ENCODE peak calls at places on chromosomes 1 and 21, in four cellular contexts. D, K, Y and C are unnamed samples.

GRCh38 chr1:84936116-84936810 is 43.3 kb upstream of the LPAR3 start:
- DNase-seq in D (no peak), K (no peak), Y (peak; percentile 68), C (no peak)

GRCh38 chr1:153537376-153537730 is 1.6 kb upstream of the S100A6 start:
- DNase-seq in D (no peak), K (no peak), Y (no peak), C (no peak)

GRCh38 chr1:204435246-204435885 is 23.7 kb upstream of the PPP1R15B start:
- DNase-seq in D (no peak), K (no peak), Y (no peak), C (no peak)

GRCh38 chr1:22967833-22968232 is 4.8 kb downstream of the LACTBL1 start:
- DNase-seq in D (no peak), K (no peak), Y (no peak), C (no peak)

GRCh38 chr1:222347627-222348026 is 200.3 kb downstream of the HHIPL2 start:
- DNase-seq in D (no peak), K (no peak), Y (no peak), C (no peak)

GRCh38 chr1:213820362-213821149 is 167.2 kb upstream of the PROX1 start:
- DNase-seq in D (no peak), K (no peak), Y (no peak), C (no peak)

GRCh38 chr1:1889847-1890505 is 911 bp downstream of the GNB1 start:
- DNase-seq in D (peak; percentile 47), K (peak; percentile 70), Y (no peak), C (peak; percentile 87)

GRCh38 chr1:48966583-48966982 is 189.9 kb upstream of the BEND5 start:
- DNase-seq in D (no peak), K (no peak), Y (no peak), C (no peak)

GRCh38 chr1:36561365-36561731 is 78.6 kb upstream of the CSF3R start:
- DNase-seq in D (no peak), K (no peak), Y (no peak), C (no peak)

GRCh38 chr1:70907563-70908310 is 139.9 kb downstream of the PTGER3 start:
- DNase-seq in D (no peak), K (no peak), Y (no peak), C (no peak)

GRCh38 chr1:119715542-119715941 is 3.8 kb downstream of the PHGDH start:
- DNase-seq in D (no peak), K (no peak), Y (no peak), C (no peak)

GRCh38 chr1:214018605-214019268 is 31.0 kb downstream of the PROX1 start:
- DNase-seq in D (no peak), K (no peak), Y (no peak), C (no peak)

GRCh38 chr1:36352910-36353878 is 29.7 kb upstream of the EVA1B start:
- DNase-seq in D (peak; percentile 54), K (no peak), Y (no peak), C (peak; percentile 51)

GRCh38 chr1:184329962-184330868 is 56.6 kb upstream of the C1orf21 start:
- DNase-seq in D (no peak), K (no peak), Y (no peak), C (no peak)

GRCh38 chr1:47485817-47486216 is 48.0 kb downstream of the FOXD2 start:
- DNase-seq in D (no peak), K (no peak), Y (no peak), C (no peak)

GRCh38 chr1:73611681-73612080 is 586.3 kb downstream of the LRRIQ3 start:
- DNase-seq in D (no peak), K (no peak), Y (no peak), C (no peak)

GRCh38 chr1:63329621-63330330 is 7.4 kb downstream of the FOXD3 start:
- DNase-seq in D (no peak), K (no peak), Y (no peak), C (no peak)

GRCh38 chr1:184482113-184482512 is 95.3 kb downstream of the C1orf21 start:
- DNase-seq in D (peak; percentile 76), K (peak; percentile 44), Y (no peak), C (no peak)

GRCh38 chr1:68528243-68528642 is 31.4 kb upstream of the DEPDC1 start:
- DNase-seq in D (no peak), K (no peak), Y (no peak), C (no peak)

GRCh38 chr1:153750026-153750995 is 22.5 kb downstream of the INTS3 start:
- DNase-seq in D (no peak), K (no peak), Y (peak; percentile 38), C (no peak)

GRCh38 chr1:237760981-237761380 is 129.7 kb downstream of the ZP4 start:
- DNase-seq in D (no peak), K (no peak), Y (no peak), C (no peak)

GRCh38 chr1:188599313-188599712 is 1770.6 kb downstream of the PLA2G4A start:
- DNase-seq in D (no peak), K (no peak), Y (no peak), C (no peak)

GRCh38 chr1:101653482-101653946 is 343.2 kb downstream of the OLFM3 start:
- DNase-seq in D (no peak), K (no peak), Y (peak; percentile 32), C (no peak)

GRCh38 chr1:36675106-36675505 is 192.4 kb upstream of the CSF3R start:
- DNase-seq in D (no peak), K (no peak), Y (no peak), C (no peak)

GRCh38 chr1:3892748-3893147 is 7.3 kb downstream of the C1orf174 start:
- DNase-seq in D (no peak), K (peak; percentile 50), Y (no peak), C (peak; percentile 36)

GRCh38 chr1:145918992-145919939 is 749 bp upstream of the PEX11B start:
- DNase-seq in D (peak; percentile 74), K (peak; percentile 57), Y (peak; percentile 17), C (peak; percentile 89)

GRCh38 chr1:29055160-29055559 is 68.5 kb downstream of the TMEM200B start:
- DNase-seq in D (no peak), K (no peak), Y (no peak), C (no peak)

GRCh38 chr1:239719642-239720258 is 333.4 kb downstream of the CHRM3 start:
- DNase-seq in D (no peak), K (no peak), Y (no peak), C (no peak)

GRCh38 chr1:240189386-240189989 is 97.8 kb downstream of the FMN2 start:
- DNase-seq in D (peak; percentile 13), K (no peak), Y (peak; percentile 48), C (no peak)

GRCh38 chr21:17900281-17900989 is 81.3 kb upstream of the C21orf91 start:
- DNase-seq in D (no peak), K (peak; percentile 51), Y (no peak), C (no peak)

GRCh38 chr21:39221997-39222486 is 38.8 kb upstream of the PSMG1 start:
- DNase-seq in D (no peak), K (no peak), Y (no peak), C (no peak)

GRCh38 chr21:36854391-36854790 is 112.1 kb downstream of the HLCS start:
- DNase-seq in D (no peak), K (no peak), Y (peak; percentile 62), C (no peak)

GRCh38 chr1:195748969-195749368 is 859.3 kb downstream of the KCNT2 start:
- DNase-seq in D (no peak), K (no peak), Y (no peak), C (no peak)

GRCh38 chr21:36396314-36396713 is 11.1 kb downstream of the CHAF1B start:
- DNase-seq in D (no peak), K (no peak), Y (no peak), C (no peak)

GRCh38 chr1:225767591-225768540 is 9.8 kb upstream of the SRP9 start:
- DNase-seq in D (peak; percentile 98), K (peak; percentile 79), Y (no peak), C (peak; percentile 93)

GRCh38 chr1:186967659-186968394 is 139.1 kb downstream of the PLA2G4A start:
- DNase-seq in D (no peak), K (no peak), Y (peak; percentile 31), C (no peak)

GRCh38 chr1:67785847-67786753 is 47.2 kb downstream of the GNG12 start:
- DNase-seq in D (no peak), K (no peak), Y (no peak), C (no peak)

GRCh38 chr1:93816970-93817738 is 61.9 kb downstream of the DNTTIP2 start:
- DNase-seq in D (no peak), K (no peak), Y (no peak), C (no peak)